ENCODE peak calls at places on chromosomes 5 and 9, in eight cellular contexts. Q is WERI-Rb-1, P is endothelial cell, U is fibroblast of pulmonary artery, L is K562, T is neural crest cell, B is PC-3, W is HCT116. E is an unnamed sample.

GRCh38 chr9:73014011-73014410 is 61.2 kb upstream of the ALDH1A1 start:
- DNase-seq in Q (no peak), P (no peak), U (no peak), L (no peak), T (no peak), B (no peak), W (no peak), E (no peak)

GRCh38 chr9:88821033-88821748 is 170.1 kb upstream of the S1PR3 start:
- DNase-seq in Q (no peak), P (no peak), U (no peak), L (no peak), T (no peak), B (no peak), W (no peak), E (no peak)

GRCh38 chr5:111454198-111454606 is 58.1 kb downstream of the STARD4 start:
- DNase-seq in Q (no peak), P (no peak), U (no peak), L (no peak), T (no peak), B (peak), W (no peak), E (no peak)

GRCh38 chr9:105309531-105309931 is 65.1 kb downstream of the SLC44A1 start:
- DNase-seq in Q (no peak), P (no peak), U (no peak), L (no peak), T (no peak), B (no peak), W (no peak), E (no peak)

GRCh38 chr5:79025054-79025465 is 40.0 kb upstream of the ARSB start:
- DNase-seq in Q (peak), P (peak), U (peak), L (peak), T (peak), B (peak), W (peak), E (peak)

GRCh38 chr5:117652640-117653280 is 1078.1 kb upstream of the SEMA6A start:
- DNase-seq in Q (no peak), P (no peak), U (no peak), L (no peak), T (no peak), B (no peak), W (no peak), E (no peak)

GRCh38 chr9:73437758-73438157 is 286.1 kb downstream of the ANXA1 start:
- DNase-seq in Q (no peak), P (no peak), U (no peak), L (no peak), T (no peak), B (no peak), W (peak), E (no peak)

GRCh38 chr5:159452480-159453167 is 122.3 kb upstream of the IL12B start:
- DNase-seq in Q (no peak), P (no peak), U (no peak), L (no peak), T (no peak), B (no peak), W (no peak), E (no peak)

GRCh38 chr9:101601904-101602765 is 7.4 kb upstream of the PPP3R2 start:
- DNase-seq in Q (peak), P (peak), U (peak), L (peak), T (peak), B (peak), W (peak), E (no peak)

GRCh38 chr5:179346401-179346800 is 1.1 kb upstream of the ADAMTS2 start:
- DNase-seq in Q (no peak), P (no peak), U (no peak), L (no peak), T (no peak), B (no peak), W (no peak), E (no peak)

GRCh38 chr5:156556666-156557401 is 229.9 kb downstream of the SGCD start:
- DNase-seq in Q (no peak), P (no peak), U (no peak), L (no peak), T (no peak), B (no peak), W (no peak), E (no peak)

GRCh38 chr5:145203193-145203592 is 631.9 kb downstream of the PRELID2 start:
- DNase-seq in Q (no peak), P (no peak), U (peak), L (no peak), T (no peak), B (no peak), W (no peak), E (no peak)

GRCh38 chr9:92715488-92716231 is 45.7 kb upstream of the IPPK start:
- DNase-seq in Q (peak), P (no peak), U (no peak), L (peak), T (no peak), B (no peak), W (no peak), E (no peak)

GRCh38 chr5:131947445-131947844 is 2.0 kb upstream of the MEIKIN start:
- DNase-seq in Q (no peak), P (no peak), U (no peak), L (no peak), T (no peak), B (peak), W (no peak), E (no peak)

GRCh38 chr5:138038826-138039225 is 5.9 kb upstream of the FAM13B start:
- DNase-seq in Q (no peak), P (no peak), U (no peak), L (no peak), T (no peak), B (no peak), W (no peak), E (no peak)

GRCh38 chr5:157303667-157304327 is 37.9 kb downstream of the CYFIP2 start:
- DNase-seq in Q (peak), P (peak), U (no peak), L (peak), T (no peak), B (peak), W (no peak), E (peak)

GRCh38 chr9:108618906-108619550 is 236.8 kb downstream of the ACTL7B start:
- DNase-seq in Q (no peak), P (no peak), U (no peak), L (no peak), T (no peak), B (no peak), W (no peak), E (no peak)

GRCh38 chr5:43601454-43602260 is 1.3 kb upstream of the NNT start:
- DNase-seq in Q (no peak), P (no peak), U (peak), L (peak), T (no peak), B (peak), W (no peak), E (no peak)

GRCh38 chr5:108193021-108193795 is 188.7 kb downstream of the FBXL17 start:
- DNase-seq in Q (peak), P (no peak), U (peak), L (no peak), T (no peak), B (peak), W (no peak), E (no peak)

GRCh38 chr9:83620841-83621636 is 1.9 kb upstream of the IDNK start:
- DNase-seq in Q (peak), P (peak), U (peak), L (peak), T (peak), B (peak), W (peak), E (peak)

GRCh38 chr9:137444106-137444790 is 3.1 kb upstream of the ENTPD8 start:
- DNase-seq in Q (no peak), P (no peak), U (no peak), L (no peak), T (no peak), B (no peak), W (no peak), E (no peak)

GRCh38 chr5:71892641-71893340 is 173.7 kb downstream of the CARTPT start:
- DNase-seq in Q (no peak), P (no peak), U (no peak), L (no peak), T (no peak), B (no peak), W (no peak), E (no peak)

GRCh38 chr5:109347252-109347888 is 62.4 kb downstream of the PJA2 start:
- DNase-seq in Q (peak), P (no peak), U (no peak), L (no peak), T (no peak), B (no peak), W (no peak), E (no peak)

GRCh38 chr9:113148996-113149960 is 1.5 kb upstream of the SLC31A2 start:
- DNase-seq in Q (no peak), P (no peak), U (no peak), L (no peak), T (no peak), B (no peak), W (no peak), E (no peak)

GRCh38 chr9:84300271-84300670 is 40.3 kb downstream of the SLC28A3 start:
- DNase-seq in Q (no peak), P (no peak), U (peak), L (no peak), T (no peak), B (no peak), W (no peak), E (no peak)

GRCh38 chr9:115456515-115456914 is 338.6 kb upstream of the TNC start:
- DNase-seq in Q (no peak), P (no peak), U (no peak), L (no peak), T (no peak), B (no peak), W (no peak), E (no peak)

GRCh38 chr5:55564716-55565115 is 30.0 kb upstream of the PLPP1 start:
- DNase-seq in Q (peak), P (no peak), U (no peak), L (no peak), T (no peak), B (no peak), W (no peak), E (no peak)

GRCh38 chr5:150021491-150022162 is 21.1 kb downstream of the HMGXB3 start:
- DNase-seq in Q (no peak), P (no peak), U (peak), L (no peak), T (no peak), B (peak), W (peak), E (no peak)

GRCh38 chr5:72412283-72413055 is 92.3 kb downstream of the PTCD2 start:
- DNase-seq in Q (no peak), P (no peak), U (peak), L (no peak), T (no peak), B (peak), W (no peak), E (no peak)

GRCh38 chr5:102767864-102768263 is 12.8 kb downstream of the PAM start:
- DNase-seq in Q (no peak), P (no peak), U (no peak), L (no peak), T (no peak), B (no peak), W (no peak), E (no peak)

DNA sequence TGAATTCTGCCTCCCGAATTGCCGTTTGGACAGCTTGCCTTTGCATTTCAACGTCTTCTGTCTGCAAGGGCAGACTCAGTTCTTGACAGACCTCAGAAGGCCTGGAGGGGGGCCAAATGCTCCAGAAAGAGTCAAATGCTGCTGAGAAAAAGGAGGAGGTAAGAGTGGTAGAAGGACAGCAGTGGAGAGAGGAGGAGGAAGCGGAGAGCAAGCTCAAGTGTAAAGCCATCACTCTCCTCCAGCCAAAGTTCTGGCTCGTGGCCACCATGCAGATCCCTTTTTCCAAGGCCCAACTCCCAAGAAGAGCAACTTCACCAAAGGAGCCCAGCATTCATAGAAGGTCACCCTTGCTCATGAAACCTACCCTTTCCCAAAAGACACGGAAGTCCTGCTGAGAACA is 36.9 kb upstream of the SMIM23 start:
- DNase-seq in Q (no peak), P (no peak), U (no peak), L (no peak), T (no peak), B (no peak), W (no peak), E (no peak)
- TF ChIP-seq CTCF in Q (no peak), P (no peak), U (no peak), L (no peak), T (no peak), B (no peak), W (no peak), E (no peak)

DNA sequence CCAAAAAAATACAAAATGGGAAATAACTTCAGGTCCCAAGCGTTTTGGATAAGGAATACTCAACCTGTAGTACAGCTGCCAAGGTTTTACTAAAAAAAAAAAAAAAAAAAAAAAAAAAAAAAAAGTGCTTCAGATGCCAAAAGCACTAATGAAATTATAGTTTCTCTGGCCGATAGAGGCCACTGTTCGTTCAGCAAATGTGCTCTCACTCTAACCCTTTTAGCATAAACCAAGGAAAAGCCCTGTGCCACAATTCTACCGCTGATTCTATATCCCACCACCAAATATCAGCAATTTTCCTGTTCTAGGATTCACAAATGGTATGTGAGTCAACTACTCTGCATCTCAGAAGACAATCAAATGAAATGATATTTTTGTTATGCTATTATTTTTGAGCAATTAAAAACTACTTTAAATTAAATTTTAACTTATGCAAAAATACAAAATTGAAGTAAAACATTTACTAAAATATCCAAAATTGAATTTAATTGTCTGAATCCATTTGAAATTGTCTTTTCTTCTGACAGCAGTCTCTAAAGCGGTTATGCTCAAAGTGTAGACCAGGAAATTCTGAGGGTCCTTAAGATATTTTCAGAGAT is 79.8 kb downstream of the RICTOR start:
- DNase-seq in Q (peak), P (peak), U (peak), L (peak), T (no peak), B (peak), W (peak), E (peak)
- TF ChIP-seq CTCF in Q (peak), P (peak), U (peak), L (peak), T (peak), B (peak), W (peak), E (peak)

GRCh38 chr5:122680623-122681350 is 94.1 kb upstream of the SNX2 start:
- DNase-seq in Q (no peak), P (no peak), U (no peak), L (no peak), T (no peak), B (no peak), W (no peak), E (no peak)
- TF ChIP-seq CTCF in Q (no peak), P (no peak), U (no peak), L (no peak), T (no peak), B (no peak), W (no peak), E (no peak)

GRCh38 chr5:130198927-130199326 is 294.7 kb downstream of the CHSY3 start:
- DNase-seq in Q (peak), P (no peak), U (peak), L (peak), T (no peak), B (peak), W (peak), E (no peak)
- TF ChIP-seq CTCF in Q (peak), P (no peak), U (peak), L (no peak), T (peak), B (peak), W (peak), E (no peak)

GRCh38 chr5:136080113-136080482 is 51.3 kb downstream of the TGFBI start:
- DNase-seq in Q (no peak), P (no peak), U (no peak), L (no peak), T (no peak), B (no peak), W (no peak), E (no peak)

GRCh38 chr5:136077046-136077445 is 48.3 kb downstream of the TGFBI start:
- DNase-seq in Q (no peak), P (no peak), U (no peak), L (no peak), T (no peak), B (no peak), W (no peak), E (no peak)

GRCh38 chr5:136081192-136081591 is 51.5 kb upstream of the SMAD5 start:
- DNase-seq in Q (no peak), P (no peak), U (no peak), L (no peak), T (no peak), B (no peak), W (no peak), E (no peak)

GRCh38 chr5:136080483-136081180 is 51.8 kb downstream of the TGFBI start:
- DNase-seq in Q (peak), P (peak), U (peak), L (peak), T (no peak), B (no peak), W (peak), E (peak)

GRCh38 chr5:136079195-136079985 is 50.6 kb downstream of the TGFBI start:
- DNase-seq in Q (peak), P (peak), U (no peak), L (no peak), T (no peak), B (no peak), W (no peak), E (no peak)
- TF ChIP-seq CTCF in Q (peak), P (no peak), U (peak), L (no peak), T (no peak), B (no peak), W (no peak), E (no peak)

DNA sequence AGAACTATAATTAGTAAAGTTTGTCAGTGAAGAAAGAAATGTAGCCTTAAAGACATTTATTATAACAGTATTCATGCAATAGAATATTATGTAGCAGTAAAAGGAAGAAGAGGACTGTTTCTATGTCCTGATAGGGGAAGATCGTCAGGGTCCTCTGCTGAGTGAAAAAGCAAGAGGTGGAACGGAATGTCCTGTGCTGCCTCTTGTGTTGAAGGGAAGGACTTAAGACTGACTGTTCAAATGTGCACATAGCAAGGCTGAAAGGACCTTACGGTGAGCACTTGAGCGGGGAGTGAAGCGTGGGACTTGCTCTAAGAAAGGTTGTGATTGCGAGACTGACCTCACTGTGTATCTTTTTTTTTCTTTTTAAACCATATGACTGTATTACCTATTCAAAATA is 63.2 kb downstream of the SNX24 start:
- DNase-seq in Q (no peak), P (no peak), U (peak), L (peak), T (no peak), B (no peak), W (no peak), E (no peak)
- TF ChIP-seq CTCF in Q (no peak), P (no peak), U (peak), L (peak), T (no peak), B (no peak), W (no peak), E (no peak)

GRCh38 chr5:171630670-171631065 is 154.9 kb upstream of the SMIM23 start:
- DNase-seq in Q (no peak), P (no peak), U (no peak), L (no peak), T (no peak), B (no peak), W (no peak), E (no peak)

GRCh38 chr5:171629221-171630005 is 156.2 kb upstream of the SMIM23 start:
- DNase-seq in Q (no peak), P (no peak), U (peak), L (no peak), T (no peak), B (peak), W (peak), E (no peak)

GRCh38 chr5:171628344-171628743 is 157.3 kb upstream of the SMIM23 start:
- DNase-seq in Q (no peak), P (no peak), U (no peak), L (no peak), T (no peak), B (no peak), W (no peak), E (no peak)

GRCh38 chr5:171627936-171628335 is 157.7 kb upstream of the SMIM23 start:
- DNase-seq in Q (no peak), P (no peak), U (no peak), L (no peak), T (no peak), B (no peak), W (no peak), E (no peak)

GRCh38 chr5:171630047-171630669 is 155.5 kb upstream of the SMIM23 start:
- DNase-seq in Q (peak), P (peak), U (peak), L (peak), T (peak), B (peak), W (peak), E (no peak)
- TF ChIP-seq CTCF in Q (peak), P (peak), U (peak), L (peak), T (peak), B (peak), W (peak), E (no peak)

GRCh38 chr5:134511796-134512660 is 13.4 kb upstream of the JADE2 start:
- DNase-seq in Q (peak), P (no peak), U (peak), L (peak), T (no peak), B (peak), W (no peak), E (no peak)
- TF ChIP-seq CTCF in Q (peak), P (no peak), U (peak), L (peak), T (no peak), B (peak), W (peak), E (no peak)

DNA sequence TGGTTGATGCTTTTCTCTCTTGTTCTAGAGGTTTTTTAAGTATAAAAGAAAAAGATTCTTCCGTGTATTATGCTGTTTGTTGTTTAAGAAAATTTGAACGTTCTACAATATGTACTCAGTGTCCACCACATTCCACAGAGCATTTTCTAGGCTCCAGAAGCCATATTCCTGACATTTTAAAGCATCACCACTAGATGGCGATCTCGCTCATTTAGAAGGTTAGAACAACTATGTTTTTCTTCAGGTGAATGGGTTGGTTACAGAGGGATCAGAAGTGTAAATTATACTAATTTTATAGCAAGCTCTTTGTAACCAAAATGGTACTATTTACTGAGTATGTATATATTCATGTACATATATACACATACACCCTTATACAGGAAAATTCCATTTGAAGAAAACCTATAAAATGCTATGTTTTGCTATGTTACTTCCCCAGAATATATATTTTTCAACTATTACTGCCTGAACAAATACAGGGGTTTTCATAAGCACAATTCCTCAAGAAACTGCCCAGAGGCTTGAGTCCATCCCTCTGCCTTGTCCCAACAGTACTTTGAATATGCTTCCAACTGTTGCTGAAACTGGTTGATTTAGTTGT is 284.3 kb downstream of the CCDC171 start:
- DNase-seq in Q (peak), P (peak), U (peak), L (peak), T (peak), B (peak), W (peak), E (no peak)
- TF ChIP-seq CTCF in Q (peak), P (peak), U (peak), L (peak), T (peak), B (peak), W (peak), E (peak)

E was measured in CD4-positive, alpha-beta T cell.